ENCODE peak calls at places on chromosome 5, in eight cellular contexts. M is tibial nerve, D is ovary, U is A549, Y is SK-N-SH, L is upper lobe of left lung, X is K562, A is sigmoid colon. G is an unnamed sample.

GRCh38 chr5:29208026-29208425 is 1985.5 kb upstream of the CDH6 start:
- DNase-seq in M (no peak), D (no peak), U (no peak), Y (no peak), L (no peak), X (no peak), A (no peak), G (no peak)

GRCh38 chr5:156971848-156972525 is 9.0 kb upstream of the TIMD4 start:
- DNase-seq in M (no peak), D (no peak), U (no peak), Y (no peak), L (no peak), X (no peak), A (no peak), G (no peak)

GRCh38 chr5:149981233-149981632 is 19.2 kb downstream of the TIGD6 start:
- DNase-seq in M (no peak), D (no peak), U (no peak), Y (no peak), L (no peak), X (no peak), A (no peak), G (no peak)

GRCh38 chr5:1792842-1793266 is 6.8 kb downstream of the MRPL36 start:
- DNase-seq in M (no peak), D (no peak), U (no peak), Y (no peak), L (no peak), X (peak; percentile 55), A (peak; percentile 37), G (no peak)

GRCh38 chr5:156137482-156137881 is 189.5 kb upstream of the SGCD start:
- DNase-seq in M (no peak), D (no peak), U (no peak), Y (no peak), L (no peak), X (no peak), A (no peak), G (no peak)

GRCh38 chr5:39526914-39527477 is 102.2 kb upstream of the DAB2 start:
- DNase-seq in M (no peak), D (no peak), U (no peak), Y (no peak), L (no peak), X (no peak), A (no peak), G (peak; percentile 85)

GRCh38 chr5:1524799-1525623 is 1.3 kb upstream of the LPCAT1 start:
- DNase-seq in M (no peak), D (peak; percentile 10), U (no peak), Y (no peak), L (peak; percentile 62), X (no peak), A (peak; percentile 64), G (no peak)

GRCh38 chr5:23257656-23258055 is 249.8 kb upstream of the PRDM9 start:
- DNase-seq in M (no peak), D (no peak), U (no peak), Y (no peak), L (no peak), X (no peak), A (no peak), G (no peak)

GRCh38 chr5:15500326-15500958 is 462 bp downstream of the FBXL7 start:
- DNase-seq in M (peak; percentile 49), D (peak; percentile 49), U (peak; percentile 3), Y (no peak), L (no peak), X (no peak), A (peak; percentile 81), G (no peak)

GRCh38 chr5:14270212-14270702 is 127.1 kb downstream of the TRIO start:
- DNase-seq in M (peak; percentile 32), D (peak; percentile 38), U (peak; percentile 74), Y (peak; percentile 73), L (no peak), X (peak; percentile 67), A (no peak), G (peak; percentile 72)

GRCh38 chr5:84961903-84962302 is 577.2 kb upstream of the EDIL3 start:
- DNase-seq in M (no peak), D (no peak), U (no peak), Y (no peak), L (peak; percentile 20), X (no peak), A (no peak), G (no peak)

GRCh38 chr5:179834120-179834519 is 13.4 kb downstream of the SQSTM1 start:
- DNase-seq in M (no peak), D (no peak), U (no peak), Y (no peak), L (no peak), X (no peak), A (no peak), G (no peak)

DNA sequence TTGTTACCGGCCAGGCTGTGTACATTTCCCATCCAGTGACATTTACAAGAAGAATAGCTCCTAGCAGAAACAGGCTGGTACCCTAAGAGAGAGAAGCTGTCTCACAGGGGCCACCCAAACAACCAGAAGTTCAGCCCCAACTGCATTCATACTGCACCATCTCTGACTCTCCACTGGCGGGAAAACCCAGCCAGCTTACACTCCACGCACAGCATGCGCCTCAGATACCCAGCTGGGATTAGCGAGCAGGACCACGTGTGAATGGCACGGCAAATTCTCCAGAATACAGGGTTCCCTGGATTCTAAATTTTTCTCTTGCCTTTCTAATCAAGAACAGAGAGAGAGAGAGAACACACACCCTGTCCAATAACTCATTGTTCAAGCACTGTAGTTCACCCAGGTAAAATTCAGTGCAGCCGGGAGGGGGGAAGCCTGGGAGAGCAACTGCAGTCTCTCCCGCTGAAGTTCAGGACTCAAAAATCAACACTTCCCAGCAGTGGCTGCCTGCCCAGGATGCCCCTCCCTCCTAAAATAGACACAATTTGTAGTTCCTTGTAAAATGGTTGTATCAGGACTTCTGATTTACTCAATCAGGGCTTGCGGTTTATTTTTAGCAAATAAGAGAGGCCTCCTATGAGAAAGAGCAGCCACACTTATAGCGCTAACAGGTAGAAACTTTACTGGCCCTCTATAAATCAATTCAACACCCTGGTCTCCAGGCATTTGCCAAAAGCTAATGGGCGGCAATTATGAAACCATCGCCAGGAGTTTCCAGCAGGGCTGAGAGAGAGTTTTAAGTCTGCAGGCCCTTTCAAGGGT is 2.2 kb downstream of the COL23A1 start:
- DNase-seq in M (no peak), D (no peak), U (no peak), Y (no peak), L (no peak), X (no peak), A (no peak), G (no peak)
- TF ChIP-seq EP300 in M (no peak), D (no peak), U (no peak), Y (no peak), L (no peak), X (no peak), A (no peak), G (no peak)

DNA sequence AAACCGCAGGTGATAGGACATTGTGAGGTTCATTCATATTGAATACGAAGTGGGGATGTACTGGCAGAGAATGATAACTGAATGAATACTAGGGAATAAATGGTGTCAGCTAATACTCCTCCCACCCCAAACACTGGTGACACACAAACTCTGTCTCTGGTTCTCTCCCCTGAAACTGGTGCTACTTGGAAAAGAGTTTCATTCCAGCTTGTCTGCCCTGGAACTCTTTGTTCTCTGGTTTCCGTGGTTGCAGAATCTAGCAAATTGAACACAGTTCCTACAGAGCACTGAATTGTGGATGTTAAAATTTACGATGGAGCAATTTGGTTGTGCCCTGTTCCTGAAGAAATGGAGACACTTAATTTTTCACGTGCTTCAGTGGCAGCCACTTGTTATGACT is 181.6 kb downstream of the KCTD16 start:
- DNase-seq in M (no peak), D (no peak), U (no peak), Y (peak; percentile 0), L (no peak), X (no peak), A (no peak), G (no peak)
- TF ChIP-seq EP300 in M (no peak), D (no peak), U (no peak), Y (no peak), L (no peak), X (no peak), A (no peak), G (no peak)

GRCh38 chr5:119302916-119303897 is 52.6 kb upstream of the TNFAIP8 start:
- DNase-seq in M (peak; percentile 12), D (no peak), U (peak; percentile 65), Y (no peak), L (no peak), X (peak; percentile 35), A (no peak), G (peak; percentile 97)
- TF ChIP-seq EP300 in M (no peak), D (no peak), U (peak; percentile 90), Y (peak; percentile 90), L (no peak), X (no peak), A (no peak), G (peak; percentile 73)

GRCh38 chr5:159230657-159231056 is 21.3 kb upstream of the RNF145 start:
- DNase-seq in M (no peak), D (no peak), U (no peak), Y (no peak), L (no peak), X (no peak), A (no peak), G (no peak)
- TF ChIP-seq EP300 in M (no peak), D (no peak), U (no peak), Y (no peak), L (no peak), X (peak; percentile 11), A (no peak), G (no peak)

GRCh38 chr5:43000914-43001313 is 39.2 kb downstream of the ANXA2R start:
- DNase-seq in M (no peak), D (no peak), U (no peak), Y (no peak), L (no peak), X (no peak), A (no peak), G (no peak)
- TF ChIP-seq EP300 in M (no peak), D (no peak), U (no peak), Y (no peak), L (no peak), X (no peak), A (no peak), G (no peak)